ENCODE peak calls at places on chromosomes 13 and 19, in five cellular contexts. Z is left colon; T is CD4-positive, alpha-beta memory T cell; N is stomach; M is nucleus accumbens. R is an unnamed sample.

GRCh38 chr19:38932425-38933179 is 1.9 kb downstream of the MRPS12 start:
- DNase-seq in Z (no peak), T (no peak), N (no peak), M (no peak), R (no peak)

GRCh38 chr19:48390188-48391099 is 907 bp downstream of the KDELR1 start:
- DNase-seq in Z (peak; percentile 64), T (peak; percentile 60), M (no peak), N (peak; percentile 70), R (peak; percentile 25)

GRCh38 chr13:65468628-65469027 is 1761.5 kb downstream of the PCDH9 start:
- DNase-seq in N (no peak), M (no peak), T (no peak), Z (no peak), R (no peak)

GRCh38 chr13:35549481-35549880 is 73.0 kb upstream of the MAB21L1 start:
- DNase-seq in N (no peak), M (no peak), T (no peak), Z (no peak), R (no peak)

GRCh38 chr19:56144396-56144795 is 3.3 kb downstream of the ZNF444 start:
- DNase-seq in Z (no peak), T (no peak), M (no peak), N (no peak), R (no peak)

GRCh38 chr19:55545443-55545842 is at the start of gene SBK3:
- DNase-seq in N (no peak), M (no peak), T (no peak), Z (no peak), R (no peak)

GRCh38 chr13:110319774-110320509 is 12.9 kb downstream of the COL4A2 start:
- DNase-seq in N (no peak), T (no peak), M (no peak), Z (no peak), R (no peak)

GRCh38 chr19:48717059-48717395 is 2.5 kb downstream of the MAMSTR start:
- DNase-seq in N (no peak), T (no peak), Z (no peak), M (no peak), R (no peak)

GRCh38 chr13:101535192-101535746 is 82.8 kb downstream of the ITGBL1 start:
- DNase-seq in Z (no peak), N (no peak), M (no peak), T (no peak), R (no peak)

GRCh38 chr13:33953203-33953602 is 135.3 kb downstream of the RFC3 start:
- DNase-seq in N (no peak), M (no peak), T (no peak), Z (no peak), R (no peak)

GRCh38 chr13:49620170-49620621 is 8.1 kb upstream of the ARL11 start:
- DNase-seq in Z (no peak), T (no peak), M (no peak), N (no peak), R (no peak)

GRCh38 chr13:42043676-42044075 is 4.8 kb upstream of the DGKH start:
- DNase-seq in N (no peak), T (no peak), M (no peak), Z (no peak), R (no peak)

GRCh38 chr13:98565726-98566577 is 11.0 kb downstream of the STK24 start:
- DNase-seq in M (no peak), Z (peak; percentile 84), T (no peak), N (peak; percentile 31), R (no peak)

GRCh38 chr13:100944791-100945345 is 270.3 kb upstream of the TMTC4 start:
- DNase-seq in Z (no peak), N (no peak), T (no peak), M (no peak), R (no peak)

R was measured in midbrain.